ENCODE peak calls at places on chromosomes 13 and 19, in ten cellular contexts. One of them, this sample, is unnamed.

GRCh38 chr13:105848494-105848893 is 687.0 kb downstream of the EFNB2 start:
- DNase-seq in caudate nucleus: no peak
- DNase-seq in stimulated activated CD8-positive, alpha-beta memory T cell treated with anti-CD3 and anti-CD28 coated beads, Interleukin-4, amount 100 ng/mL, for 24 hours: no peak
- DNase-seq in amygdala: no peak
- DNase-seq in KBM-7: no peak
- DNase-seq in midbrain: no peak
- DNase-seq in NAMALWA: no peak
- DNase-seq in endothelial cell: no peak
- DNase-seq in germinal center: no peak
- DNase-seq in GM04504: no peak
- DNase-seq in this sample: no peak

GRCh38 chr13:29713841-29714240 is 118.4 kb upstream of the SLC7A1 start:
- DNase-seq in KBM-7: peak; percentile 38
- DNase-seq in NAMALWA: peak; percentile 43
- DNase-seq in amygdala: no peak
- DNase-seq in caudate nucleus: no peak
- DNase-seq in midbrain: no peak
- DNase-seq in GM04504: no peak
- DNase-seq in endothelial cell: no peak
- DNase-seq in stimulated activated CD8-positive, alpha-beta memory T cell treated with anti-CD3 and anti-CD28 coated beads, Interleukin-4, amount 100 ng/mL, for 24 hours: no peak
- DNase-seq in germinal center: peak; percentile 36
- DNase-seq in this sample: peak; percentile 29

GRCh38 chr13:98548230-98548629 is 28.7 kb downstream of the STK24 start:
- DNase-seq in caudate nucleus: no peak
- DNase-seq in stimulated activated CD8-positive, alpha-beta memory T cell treated with anti-CD3 and anti-CD28 coated beads, Interleukin-4, amount 100 ng/mL, for 24 hours: no peak
- DNase-seq in KBM-7: no peak
- DNase-seq in midbrain: no peak
- DNase-seq in NAMALWA: no peak
- DNase-seq in amygdala: no peak
- DNase-seq in endothelial cell: no peak
- DNase-seq in GM04504: no peak
- DNase-seq in germinal center: no peak
- DNase-seq in this sample: no peak

GRCh38 chr13:98458431-98458830 is 118.5 kb downstream of the STK24 start:
- DNase-seq in stimulated activated CD8-positive, alpha-beta memory T cell treated with anti-CD3 and anti-CD28 coated beads, Interleukin-4, amount 100 ng/mL, for 24 hours: no peak
- DNase-seq in germinal center: no peak
- DNase-seq in GM04504: no peak
- DNase-seq in KBM-7: no peak
- DNase-seq in amygdala: no peak
- DNase-seq in midbrain: no peak
- DNase-seq in NAMALWA: no peak
- DNase-seq in endothelial cell: no peak
- DNase-seq in caudate nucleus: no peak
- DNase-seq in this sample: no peak

GRCh38 chr19:5679289-5680082 is 830 bp downstream of the MICOS13 start:
- DNase-seq in amygdala: no peak
- DNase-seq in caudate nucleus: no peak
- DNase-seq in germinal center: no peak
- DNase-seq in NAMALWA: peak; percentile 41
- DNase-seq in KBM-7: no peak
- DNase-seq in GM04504: no peak
- DNase-seq in endothelial cell: no peak
- DNase-seq in stimulated activated CD8-positive, alpha-beta memory T cell treated with anti-CD3 and anti-CD28 coated beads, Interleukin-4, amount 100 ng/mL, for 24 hours: no peak
- DNase-seq in midbrain: no peak
- DNase-seq in this sample: no peak

GRCh38 chr19:45507864-45508680 is 793 bp downstream of the VASP start:
- DNase-seq in germinal center: peak; percentile 46
- DNase-seq in GM04504: no peak
- DNase-seq in amygdala: no peak
- DNase-seq in KBM-7: no peak
- DNase-seq in endothelial cell: peak; percentile 70
- DNase-seq in midbrain: no peak
- DNase-seq in stimulated activated CD8-positive, alpha-beta memory T cell treated with anti-CD3 and anti-CD28 coated beads, Interleukin-4, amount 100 ng/mL, for 24 hours: no peak
- DNase-seq in caudate nucleus: no peak
- DNase-seq in NAMALWA: peak; percentile 45
- DNase-seq in this sample: peak; percentile 79

GRCh38 chr13:114112826-114113322 is 19.5 kb downstream of the RASA3 start:
- DNase-seq in amygdala: no peak
- DNase-seq in caudate nucleus: no peak
- DNase-seq in endothelial cell: no peak
- DNase-seq in stimulated activated CD8-positive, alpha-beta memory T cell treated with anti-CD3 and anti-CD28 coated beads, Interleukin-4, amount 100 ng/mL, for 24 hours: no peak
- DNase-seq in midbrain: no peak
- DNase-seq in NAMALWA: no peak
- DNase-seq in KBM-7: no peak
- DNase-seq in GM04504: no peak
- DNase-seq in germinal center: no peak
- DNase-seq in this sample: no peak

GRCh38 chr19:3699071-3699740 is 1.1 kb downstream of the PIP5K1C start:
- DNase-seq in endothelial cell: no peak
- DNase-seq in GM04504: peak; percentile 77
- DNase-seq in KBM-7: peak; percentile 61
- DNase-seq in germinal center: no peak
- DNase-seq in midbrain: peak; percentile 52
- DNase-seq in caudate nucleus: peak; percentile 39
- DNase-seq in amygdala: peak; percentile 14
- DNase-seq in stimulated activated CD8-positive, alpha-beta memory T cell treated with anti-CD3 and anti-CD28 coated beads, Interleukin-4, amount 100 ng/mL, for 24 hours: no peak
- DNase-seq in NAMALWA: peak; percentile 36
- DNase-seq in this sample: peak; percentile 65

GRCh38 chr19:9584073-9584833 is at the start of gene ZNF121:
- DNase-seq in stimulated activated CD8-positive, alpha-beta memory T cell treated with anti-CD3 and anti-CD28 coated beads, Interleukin-4, amount 100 ng/mL, for 24 hours: peak; percentile 75
- DNase-seq in endothelial cell: peak; percentile 84
- DNase-seq in NAMALWA: peak; percentile 92
- DNase-seq in germinal center: peak; percentile 85
- DNase-seq in KBM-7: peak; percentile 92
- DNase-seq in midbrain: peak; percentile 90
- DNase-seq in amygdala: peak; percentile 36
- DNase-seq in caudate nucleus: peak; percentile 71
- DNase-seq in GM04504: peak; percentile 48
- DNase-seq in this sample: peak; percentile 92

GRCh38 chr13:106882222-106882621 is 314.3 kb upstream of the ARGLU1 start:
- DNase-seq in midbrain: no peak
- DNase-seq in GM04504: no peak
- DNase-seq in endothelial cell: no peak
- DNase-seq in KBM-7: no peak
- DNase-seq in NAMALWA: no peak
- DNase-seq in caudate nucleus: no peak
- DNase-seq in stimulated activated CD8-positive, alpha-beta memory T cell treated with anti-CD3 and anti-CD28 coated beads, Interleukin-4, amount 100 ng/mL, for 24 hours: no peak
- DNase-seq in germinal center: no peak
- DNase-seq in amygdala: no peak
- DNase-seq in this sample: no peak